ENCODE peak calls at places on chromosomes 3 and 15, in four cellular contexts. C is effector memory CD4-positive, alpha-beta T cell; A is activated effector memory CD4-positive, alpha-beta T cell treated with anti-CD3 and anti-CD28 coated beads, Interleukin-2, amount 50 U/mL, for 16 hours; B is AG04450. N is an unnamed sample.
A peak's percentile ranks its signal among the peaks of the same experiment; 100 is the strongest.

GRCh38 chr3:38005076-38006020 is 14.8 kb downstream of the VILL start:
- DNase-seq in B (no peak), C (no peak), A (no peak), N (no peak)

GRCh38 chr3:177932346-177932745 is 603.9 kb upstream of the KCNMB2 start:
- DNase-seq in B (no peak), A (no peak), C (no peak), N (no peak)

GRCh38 chr3:145557405-145557804 is 603.6 kb downstream of the PLOD2 start:
- DNase-seq in A (no peak), C (no peak), B (no peak), N (no peak)

GRCh38 chr3:171458056-171458856 is 1.9 kb downstream of the TNIK start:
- DNase-seq in B (no peak), A (peak; percentile 84), C (peak; percentile 59), N (peak; percentile 31)

GRCh38 chr3:128714887-128715496 is 11.0 kb upstream of the RAB7A start:
- DNase-seq in B (no peak), A (no peak), C (peak; percentile 18), N (no peak)

GRCh38 chr15:89087066-89087829 is 1.0 kb upstream of the ABHD2 start:
- DNase-seq in C (no peak), B (no peak), A (no peak), N (no peak)

GRCh38 chr3:16203031-16203430 is 28.6 kb downstream of the GALNT15 start:
- DNase-seq in B (peak; percentile 33), A (no peak), C (no peak), N (no peak)

GRCh38 chr15:99385865-99386264 is 134.6 kb downstream of the LRRC28 start:
- DNase-seq in B (peak; percentile 16), C (no peak), A (no peak), N (no peak)

GRCh38 chr3:177932750-177933660 is 603.2 kb upstream of the KCNMB2 start:
- DNase-seq in B (no peak), C (no peak), A (no peak), N (no peak)

GRCh38 chr3:160200328-160200727 is 24.9 kb upstream of the C3orf80 start:
- DNase-seq in B (no peak), A (no peak), C (no peak), N (no peak)

GRCh38 chr3:149353581-149354184 is 20.2 kb upstream of the TM4SF18 start:
- DNase-seq in C (no peak), A (no peak), B (no peak), N (no peak)

GRCh38 chr3:169857811-169858210 is 11.9 kb downstream of the LRRC31 start:
- DNase-seq in B (no peak), C (no peak), A (no peak), N (no peak)

GRCh38 chr15:92005154-92005553 is 151.6 kb downstream of the SLCO3A1 start:
- DNase-seq in C (no peak), B (no peak), A (no peak), N (no peak)

GRCh38 chr15:70036585-70037343 is 61.0 kb downstream of the TLE3 start:
- DNase-seq in B (no peak), C (no peak), A (peak; percentile 51), N (no peak)

GRCh38 chr15:45268135-45268534 is 16.1 kb downstream of the SLC28A2 start:
- DNase-seq in C (no peak), A (no peak), B (no peak), N (peak; percentile 19)

GRCh38 chr3:158668506-158668905 is 3.9 kb downstream of the LXN start:
- DNase-seq in A (no peak), C (no peak), B (peak; percentile 3), N (no peak)

GRCh38 chr15:84570164-84570692 is 30.6 kb upstream of the ZSCAN2 start:
- DNase-seq in A (peak; percentile 85), B (no peak), C (peak; percentile 31), N (peak; percentile 41)

GRCh38 chr3:120341658-120342346 is 7.4 kb downstream of the LRRC58 start:
- DNase-seq in B (no peak), A (no peak), C (no peak), N (peak; percentile 20)

GRCh38 chr3:149448331-149448831 is 26.1 kb upstream of the TM4SF4 start:
- DNase-seq in C (no peak), A (no peak), B (no peak), N (no peak)

GRCh38 chr3:111594205-111594604 is 941 bp downstream of the ZBED2 start:
- DNase-seq in C (no peak), A (no peak), B (peak; percentile 72), N (peak; percentile 20)